ENCODE peak calls at places on chromosomes 12 and 14, in five cellular contexts. O is Peyer's patch, Y is GM23248, E is kidney, F is MM.1S. J is an unnamed sample.
A peak's percentile ranks its signal among the peaks of the same experiment; 100 is the strongest.

GRCh38 chr14:60565211-60565610 is 56.3 kb downstream of the SIX6 start:
- DNase-seq in Y (peak; percentile 88), O (no peak), E (no peak), F (no peak), J (no peak)

GRCh38 chr12:68180792-68181744 is 21.5 kb upstream of the IFNG start:
- DNase-seq in O (peak; percentile 51), E (no peak), F (no peak), Y (no peak), J (peak; percentile 32)

GRCh38 chr12:32947203-32947795 is 50.7 kb upstream of the PKP2 start:
- DNase-seq in O (no peak), Y (no peak), E (no peak), F (peak; percentile 52), J (no peak)

GRCh38 chr12:65663648-65664047 is 160.6 kb upstream of the HMGA2 start:
- DNase-seq in Y (peak; percentile 69), E (no peak), O (no peak), F (no peak), J (no peak)

GRCh38 chr14:21614245-21614644 is 20.5 kb downstream of the OR10G2 start:
- DNase-seq in Y (no peak), F (no peak), E (no peak), O (no peak), J (no peak)

GRCh38 chr12:48997719-48998496 is 1.3 kb downstream of the DDN start:
- DNase-seq in Y (no peak), F (peak; percentile 44), E (no peak), O (peak; percentile 78), J (no peak)

GRCh38 chr14:65073605-65074201 is 28.6 kb downstream of the MAX start:
- DNase-seq in F (no peak), Y (no peak), E (no peak), O (peak; percentile 90), J (no peak)

GRCh38 chr12:85029456-85029855 is 6.6 kb downstream of the TSPAN19 start:
- DNase-seq in F (peak; percentile 57), O (no peak), E (no peak), Y (peak; percentile 72), J (no peak)

GRCh38 chr12:98198261-98198982 is 317.0 kb upstream of the TMPO start:
- DNase-seq in Y (no peak), O (no peak), F (no peak), E (no peak), J (no peak)

GRCh38 chr12:66000958-66001357 is 129.6 kb downstream of the LLPH start:
- DNase-seq in F (no peak), E (no peak), O (no peak), Y (no peak), J (no peak)

GRCh38 chr12:69348162-69348938 is at the start of gene LYZ:
- DNase-seq in Y (no peak), O (no peak), E (no peak), F (no peak), J (no peak)

GRCh38 chr14:100246809-100247428 is 8.0 kb downstream of the YY1 start:
- DNase-seq in Y (peak; percentile 61), F (no peak), O (no peak), E (no peak), J (no peak)

GRCh38 chr14:35932659-35933159 is 106.6 kb downstream of the BRMS1L start:
- DNase-seq in Y (no peak), E (no peak), O (no peak), F (peak; percentile 41), J (peak; percentile 43)

GRCh38 chr12:108727868-108728735 is 3.2 kb downstream of the CORO1C start:
- DNase-seq in O (no peak), Y (no peak), E (no peak), F (no peak), J (no peak)
- H3K4me3 ChIP-seq in O (no peak overlapping the region), Y (peak overlapping the region; percentile 89), E (no peak overlapping the region), F (peak overlapping the region; percentile 3), J (no peak overlapping the region)

GRCh38 chr14:68501621-68502052 is 291.2 kb downstream of the ZFP36L1 start:
- DNase-seq in Y (no peak), E (peak; percentile 94), O (no peak), F (no peak), J (no peak)

GRCh38 chr14:68502196-68502595 is 290.7 kb downstream of the ZFP36L1 start:
- DNase-seq in O (no peak), Y (no peak), F (no peak), E (no peak), J (no peak)

GRCh38 chr14:68497016-68497415 is 295.9 kb downstream of the ZFP36L1 start:
- DNase-seq in E (no peak), F (no peak), O (no peak), Y (no peak), J (no peak)

GRCh38 chr14:68501171-68501570 is 291.7 kb downstream of the ZFP36L1 start:
- DNase-seq in F (no peak), E (no peak), O (no peak), Y (no peak), J (no peak)

GRCh38 chr14:68499451-68499850 is 293.4 kb downstream of the ZFP36L1 start:
- DNase-seq in Y (no peak), O (no peak), E (no peak), F (no peak), J (no peak)
- H3K4me1 ChIP-seq in Y (no peaks in the 10 kb centered on the region), O (no peaks in the 10 kb centered on the region), E (peaks cover 23% of the 10 kb centered on the region), F (no peaks in the 10 kb centered on the region), J (peaks cover 14% of the 10 kb centered on the region)

GRCh38 chr12:34597548-34598351 is 575.5 kb downstream of the ALG10 start:
- DNase-seq in Y (no peak), E (peak; percentile 20), O (no peak), F (no peak), J (no peak)
- H3K9me3 ChIP-seq in Y (no peaks in the 10 kb centered on the region), E (peaks cover 47% of the 10 kb centered on the region), O (peaks cover 47% of the 10 kb centered on the region), F (no peaks in the 10 kb centered on the region), J (peaks cover 99% of the 10 kb centered on the region)

GRCh38 chr12:70365648-70366518 is at the start of gene KCNMB4:
- DNase-seq in F (peak; percentile 79), O (peak; percentile 77), E (peak; percentile 87), Y (peak; percentile 68), J (peak; percentile 61)
- H3K4me3 ChIP-seq in F (peak within 1 kb of the TSS; percentile 88), O (peak within 1 kb of the TSS; percentile 71), E (peak within 1 kb of the TSS; percentile 85), Y (peak within 1 kb of the TSS; percentile 93), J (peak within 1 kb of the TSS; percentile 68)

GRCh38 chr14:52079239-52079956 is 10.5 kb upstream of the NID2 start:
- DNase-seq in F (no peak), E (no peak), Y (peak; percentile 53), O (no peak), J (no peak)
- H3K4me1 ChIP-seq in F (no peaks in the 10 kb centered on the region), E (no peaks in the 10 kb centered on the region), Y (peaks cover 65% of the 10 kb centered on the region), O (no peaks in the 10 kb centered on the region), J (no peaks in the 10 kb centered on the region)

GRCh38 chr12:132950844-132951535 is 5.1 kb downstream of the ZNF605 start:
- DNase-seq in O (no peak), F (no peak), E (no peak), Y (no peak), J (no peak)
- H3K9me3 ChIP-seq in O (peaks cover 70% of the 10 kb centered on the region), F (no peaks in the 10 kb centered on the region), E (peaks cover 40% of the 10 kb centered on the region), Y (no peaks in the 10 kb centered on the region), J (peaks cover 61% of the 10 kb centered on the region)

DNA sequence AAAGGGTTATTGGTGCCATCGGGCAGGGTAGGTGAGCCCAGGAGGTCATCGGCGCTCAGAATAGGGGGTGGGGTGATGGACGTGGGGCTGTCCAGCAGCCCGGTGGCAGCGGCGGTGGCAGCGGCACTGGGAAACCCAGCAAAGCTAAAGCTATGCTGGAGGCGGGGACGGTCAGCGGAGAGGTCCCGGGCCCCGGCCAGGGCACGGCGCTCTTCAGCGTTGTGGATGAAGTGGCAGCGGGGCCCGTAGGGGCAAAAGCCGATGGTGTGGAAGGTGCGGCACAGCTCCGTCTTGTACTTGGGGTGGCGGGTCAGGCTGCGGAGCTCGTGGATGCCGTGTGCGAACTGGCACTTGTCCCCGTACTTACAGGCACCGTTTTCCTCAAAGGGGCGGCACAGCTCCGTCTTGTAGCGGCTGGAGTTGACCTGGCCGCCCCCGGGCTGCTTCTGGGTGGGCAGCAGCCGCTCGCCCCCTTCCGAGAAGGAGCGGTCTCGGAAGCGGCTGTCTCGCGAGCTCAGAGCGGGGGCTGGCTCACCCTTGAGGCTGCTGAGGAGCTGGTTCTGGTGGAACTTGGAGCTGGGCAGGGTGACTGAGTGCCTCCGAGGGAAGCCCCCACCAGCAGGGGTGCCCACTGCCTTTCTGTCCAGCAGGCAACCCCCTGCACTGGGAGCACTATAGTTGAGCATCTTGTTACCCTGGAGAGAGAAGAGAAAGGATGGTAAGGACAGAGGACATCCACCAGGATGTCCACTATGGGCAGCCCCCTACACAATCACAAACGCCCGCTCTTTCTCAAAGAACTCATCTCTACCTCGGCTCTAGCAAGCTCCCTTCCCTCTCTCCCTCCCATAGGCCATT is 2.8 kb downstream of the ZFP36L1 start:
- DNase-seq in E (peak; percentile 85), O (peak; percentile 70), F (no peak), Y (peak; percentile 66), J (no peak)
- H3K4me3 ChIP-seq in E (peak overlapping the region; percentile 100), O (peak overlapping the region; percentile 96), F (no peak overlapping the region), Y (peak overlapping the region; percentile 80), J (peak overlapping the region; percentile 99)

GRCh38 chr14:105925615-105926414 is 399.4 kb downstream of the TMEM121 start:
- DNase-seq in Y (no peak), O (peak; percentile 15), F (no peak), E (peak; percentile 61), J (no peak)
- H3K4me1 ChIP-seq in Y (no peaks in the 10 kb centered on the region), O (no peaks in the 10 kb centered on the region), F (no peaks in the 10 kb centered on the region), E (no peaks in the 10 kb centered on the region), J (no peaks in the 10 kb centered on the region)

GRCh38 chr14:83940253-83940652 is 1589.7 kb upstream of the FLRT2 start:
- DNase-seq in F (no peak), O (no peak), Y (no peak), E (no peak), J (no peak)
- H3K9me3 ChIP-seq in F (no peaks in the 10 kb centered on the region), O (peaks cover 3% of the 10 kb centered on the region), Y (no peaks in the 10 kb centered on the region), E (no peaks in the 10 kb centered on the region), J (no peaks in the 10 kb centered on the region)

J was measured in CD4-positive, CD25-positive, alpha-beta regulatory T cell.